ENCODE peak calls at places on chromosome 6, in five cellular contexts. C is CD14-positive monocyte; S is activated CD8-positive, alpha-beta T cell treated with anti-CD3 and anti-CD28 coated beads for 36 hours; J is heart right ventricle; T is K562. Z is an unnamed sample.

GRCh38 chr6:1958257-1958656 is 287.1 kb downstream of the GMDS start:
- DNase-seq in T (no peak), J (no peak), S (no peak), C (no peak), Z (no peak)

GRCh38 chr6:2970753-2971419 is 481 bp downstream of the SERPINB6 start:
- DNase-seq in C (peak; percentile 69), T (peak; percentile 94), S (peak; percentile 69), J (peak; percentile 84), Z (peak; percentile 42)

GRCh38 chr6:73739097-73739496 is 43.1 kb downstream of the CD109 start:
- DNase-seq in T (peak; percentile 45), J (no peak), C (no peak), S (no peak), Z (peak; percentile 6)

GRCh38 chr6:54990001-54990400 is 143.4 kb downstream of the FAM83B start:
- DNase-seq in S (no peak), C (no peak), J (no peak), T (no peak), Z (no peak)

GRCh38 chr6:37029249-37029959 is 23.9 kb downstream of the FGD2 start:
- DNase-seq in J (peak; percentile 62), C (peak; percentile 97), S (peak; percentile 70), T (peak; percentile 95), Z (peak; percentile 79)

GRCh38 chr6:166490671-166491500 is 95.6 kb downstream of the RAMACL start:
- DNase-seq in T (no peak), C (no peak), S (no peak), J (no peak), Z (no peak)

GRCh38 chr6:165910184-165910583 is 247.1 kb upstream of the PDE10A start:
- DNase-seq in S (no peak), J (no peak), T (no peak), C (no peak), Z (no peak)

GRCh38 chr6:30463651-30464618 is 25.4 kb upstream of the HLA-E start:
- DNase-seq in S (peak; percentile 78), C (peak; percentile 76), T (no peak), J (no peak), Z (no peak)

GRCh38 chr6:158357570-158358216 is 45.4 kb downstream of the TULP4 start:
- DNase-seq in J (no peak), S (peak; percentile 20), C (no peak), T (no peak), Z (no peak)

GRCh38 chr6:125732398-125732797 is 17.0 kb upstream of the HEY2 start:
- DNase-seq in J (no peak), S (peak; percentile 18), C (no peak), T (no peak), Z (no peak)

GRCh38 chr6:24125980-24126379 is at the start of gene NRSN1:
- DNase-seq in T (peak; percentile 70), J (no peak), S (peak; percentile 6), C (no peak), Z (peak; percentile 59)

GRCh38 chr6:79777713-79778579 is 146.8 kb downstream of the SH3BGRL2 start:
- DNase-seq in S (peak; percentile 92), T (peak; percentile 95), C (peak; percentile 73), J (peak; percentile 73), Z (peak; percentile 86)

GRCh38 chr6:45714795-45715507 is 300.7 kb downstream of the CLIC5 start:
- DNase-seq in J (peak; percentile 67), C (no peak), S (peak; percentile 62), T (peak; percentile 20), Z (peak; percentile 62)

GRCh38 chr6:52643158-52643557 is 27.8 kb upstream of the TMEM14A start:
- DNase-seq in J (no peak), S (no peak), C (no peak), T (no peak), Z (no peak)

GRCh38 chr6:89356644-89357043 is 4.1 kb upstream of the UBE2J1 start:
- DNase-seq in C (no peak), T (no peak), S (no peak), J (no peak), Z (no peak)

GRCh38 chr6:106997392-106998257 is 23.1 kb upstream of the CD24 start:
- DNase-seq in C (no peak), J (no peak), S (peak; percentile 59), T (peak; percentile 74), Z (peak; percentile 73)
- TF ChIP-seq CTCF in C (peak; percentile 96), J (peak; percentile 79), S (peak; percentile 84), T (peak; percentile 95), Z (peak; percentile 84)

GRCh38 chr6:815348-815738 is 122.4 kb upstream of the EXOC2 start:
- DNase-seq in S (no peak), J (no peak), T (peak; percentile 27), C (no peak), Z (peak; percentile 18)
- TF ChIP-seq CTCF in S (no peak), J (no peak), T (peak; percentile 70), C (no peak), Z (no peak)

DNA sequence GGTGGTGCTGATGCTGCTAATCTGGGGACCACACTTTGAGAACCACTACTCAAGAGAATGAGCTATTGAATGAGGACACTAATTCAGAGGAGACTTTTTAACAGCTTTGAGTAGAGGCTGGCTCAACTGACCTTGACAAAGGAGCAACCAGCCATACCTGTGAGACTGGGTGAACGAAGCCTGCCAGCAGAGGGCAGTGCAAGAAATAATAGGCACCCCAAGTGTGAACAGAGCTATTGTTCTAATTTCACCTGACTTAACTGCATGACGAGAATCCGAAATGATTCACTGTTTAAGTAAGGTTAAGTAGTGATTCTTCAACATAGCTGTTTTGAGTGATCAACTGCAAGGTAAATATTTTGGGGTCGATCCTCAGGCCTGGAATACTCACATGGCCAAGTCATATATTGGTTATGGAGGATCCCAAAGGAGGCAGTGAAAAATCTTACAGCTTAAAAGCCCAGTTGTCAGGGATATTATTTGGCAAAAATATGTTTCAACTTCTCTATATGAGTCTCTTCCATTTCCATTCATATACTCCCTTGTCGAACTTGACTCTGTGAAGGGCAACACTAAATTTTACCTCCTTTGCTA is 550.5 kb upstream of the MARCKS start:
- DNase-seq in J (peak; percentile 40), T (peak; percentile 23), C (peak; percentile 54), S (peak; percentile 74), Z (peak; percentile 59)
- TF ChIP-seq CTCF in J (peak; percentile 63), T (peak; percentile 57), C (peak; percentile 68), S (peak; percentile 47), Z (peak; percentile 61)

DNA sequence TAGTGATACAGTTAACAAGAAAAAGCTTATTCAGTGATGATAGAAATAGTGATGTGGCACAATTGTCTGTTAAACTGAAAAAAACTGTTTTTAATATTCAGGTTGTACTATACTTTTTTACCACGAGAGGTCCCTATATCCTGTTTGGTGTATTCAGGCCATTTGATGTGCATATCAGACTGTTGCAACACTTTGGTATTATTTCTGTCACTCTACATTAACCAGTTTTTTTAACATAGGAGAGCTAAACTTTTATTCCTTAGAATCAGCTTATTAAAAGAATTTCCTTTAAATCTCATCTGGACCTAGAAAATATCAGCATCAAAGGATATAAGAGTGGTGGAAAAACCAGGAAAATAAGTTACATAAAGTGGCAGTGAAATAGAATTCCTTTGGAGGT is 36.8 kb downstream of the TSPYL4 start:
- DNase-seq in J (no peak), T (peak; percentile 27), C (no peak), S (no peak), Z (no peak)
- TF ChIP-seq CTCF in J (peak; percentile 61), T (peak; percentile 46), C (peak; percentile 40), S (peak; percentile 60), Z (peak; percentile 78)

DNA sequence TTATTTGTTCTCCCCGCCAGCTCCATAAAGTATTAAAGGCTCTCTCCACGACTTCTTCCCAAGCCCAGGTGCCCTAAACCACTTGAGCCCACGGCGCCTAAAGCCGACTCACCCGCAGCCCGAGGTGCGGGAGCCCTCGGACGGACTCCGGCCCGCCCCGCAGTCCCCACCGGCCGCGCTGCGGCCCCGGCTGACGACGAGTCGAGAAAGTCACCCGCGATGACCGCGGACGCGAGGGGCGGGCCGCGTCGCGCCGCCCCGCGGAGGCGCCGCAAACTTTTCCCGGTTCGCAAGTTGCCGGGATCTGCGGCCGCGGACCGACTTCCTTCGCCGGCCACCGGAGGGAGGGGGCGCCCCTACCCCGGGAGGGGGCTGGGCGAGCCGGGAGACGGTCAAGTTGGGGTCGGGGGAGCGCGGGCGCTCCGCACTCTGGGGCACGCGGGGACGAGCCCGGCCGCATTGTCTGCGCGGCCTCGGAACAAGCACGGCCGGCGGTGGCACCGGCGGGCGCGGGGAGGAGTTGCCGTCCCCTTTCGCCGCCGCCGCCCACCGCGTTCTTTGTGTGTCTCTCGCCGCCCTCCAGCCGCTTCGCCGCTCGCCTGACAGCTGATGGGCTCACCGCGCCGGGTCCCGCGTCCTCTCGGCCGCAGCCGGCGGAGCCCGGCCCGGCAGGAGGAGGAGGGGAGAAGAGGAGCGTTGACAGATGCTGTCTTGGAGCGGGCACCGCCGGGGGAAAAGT is 131.5 kb downstream of the OGFRL1 start:
- DNase-seq in J (peak; percentile 66), S (peak; percentile 4), T (no peak), C (no peak), Z (peak; percentile 56)
- TF ChIP-seq CTCF in J (peak; percentile 36), S (no peak), T (no peak), C (no peak), Z (no peak)

GRCh38 chr6:149963462-149964242 is at the start of gene ULBP1:
- DNase-seq in C (peak; percentile 90), S (peak; percentile 92), J (peak; percentile 87), T (peak; percentile 96), Z (peak; percentile 88)
- TF ChIP-seq CTCF in C (no peak), S (no peak), J (no peak), T (no peak), Z (no peak)

GRCh38 chr6:32945953-32946352 is 5.1 kb upstream of the HLA-DMB start:
- DNase-seq in S (no peak), C (no peak), T (no peak), J (no peak), Z (no peak)

GRCh38 chr6:32946893-32947292 is 6.0 kb downstream of the HLA-DMA start:
- DNase-seq in S (no peak), C (no peak), T (no peak), J (no peak), Z (no peak)

GRCh38 chr6:32950010-32950409 is 2.9 kb downstream of the HLA-DMA start:
- DNase-seq in T (no peak), J (no peak), S (no peak), C (no peak), Z (no peak)

GRCh38 chr6:32949113-32949512 is 3.8 kb downstream of the HLA-DMA start:
- DNase-seq in J (no peak), T (no peak), C (no peak), S (no peak), Z (no peak)

DNA sequence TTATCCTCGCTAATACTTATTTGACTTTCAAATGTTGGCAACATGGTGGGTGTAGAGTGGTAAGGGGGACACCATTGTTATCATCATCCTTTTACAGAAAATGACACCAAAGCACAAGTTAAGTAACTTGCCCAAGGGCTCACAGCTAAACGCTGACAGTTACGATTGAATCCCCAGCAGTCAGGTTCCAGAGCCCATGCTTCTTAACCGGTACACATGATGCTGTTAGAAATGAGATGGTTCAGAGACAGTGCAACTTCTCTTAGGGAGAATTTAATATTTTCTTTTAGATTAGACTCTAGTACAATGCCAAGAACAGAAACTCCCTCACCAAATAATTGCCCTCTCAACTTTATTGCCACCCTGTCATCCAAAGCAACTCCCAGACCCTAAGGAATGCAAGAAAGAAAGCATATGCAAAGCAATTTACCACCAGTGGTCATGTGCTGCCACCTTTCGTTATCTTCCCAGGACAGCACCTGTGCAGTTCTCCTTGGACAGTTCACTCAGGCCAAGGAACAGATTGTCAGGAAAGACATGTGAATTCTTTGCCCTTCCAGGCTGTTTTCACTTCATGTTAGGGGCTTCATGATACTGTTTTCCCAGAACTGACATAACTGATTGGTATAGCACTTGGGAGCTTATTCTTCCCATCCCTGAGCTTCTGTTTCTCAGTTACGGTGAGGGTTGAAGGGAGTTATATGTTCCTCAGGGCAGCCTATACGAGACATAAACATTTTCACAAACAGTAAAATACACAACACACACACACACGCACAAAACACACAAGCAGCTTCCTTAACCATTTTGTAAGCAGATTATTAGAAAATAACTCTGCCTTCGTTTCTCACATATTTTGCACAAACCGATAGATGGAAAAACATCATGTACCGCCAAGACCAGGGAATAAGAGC is 5.1 kb downstream of the HLA-DMA start:
- DNase-seq in J (no peak), T (no peak), C (no peak), S (peak; percentile 62), Z (peak; percentile 48)
- TF ChIP-seq CTCF in J (peak; percentile 44), T (peak; percentile 63), C (peak; percentile 52), S (peak; percentile 68), Z (no peak)